ENCODE peak calls at places on chromosomes 12 and 14, in six cellular contexts. V, F, O, J, S and Z are unnamed samples.

GRCh38 chr12:58455146-58455545 is 465.2 kb downstream of the LRIG3 start:
- DNase-seq in V (peak), F (no peak), O (peak), J (no peak), S (no peak), Z (peak)

GRCh38 chr12:53049582-53050318 is at the start of gene TNS2:
- DNase-seq in V (peak), F (no peak), O (peak), J (no peak), S (no peak), Z (peak)

GRCh38 chr12:115213538-115213961 is 529.6 kb upstream of the TBX3 start:
- DNase-seq in V (no peak), F (no peak), O (no peak), J (no peak), S (no peak), Z (no peak)

GRCh38 chr12:57898308-57898970 is 42.9 kb upstream of the ATP23 start:
- DNase-seq in V (peak), F (no peak), O (no peak), J (no peak), S (no peak), Z (no peak)

GRCh38 chr12:109818900-109819500 is 14.2 kb downstream of the TRPV4 start:
- DNase-seq in V (peak), F (no peak), O (peak), J (no peak), S (no peak), Z (peak)

GRCh38 chr12:68065687-68066086 is 76.4 kb downstream of the IFNG-AS1 start:
- DNase-seq in V (no peak), F (no peak), O (no peak), J (no peak), S (no peak), Z (no peak)

GRCh38 chr12:132600048-132601032 is 10.0 kb downstream of the LRCOL1 start:
- DNase-seq in V (peak), F (peak), O (peak), J (peak), S (peak), Z (peak)

GRCh38 chr12:94762259-94762942 is 112.0 kb upstream of the TMCC3 start:
- DNase-seq in V (peak), F (no peak), O (no peak), J (no peak), S (peak), Z (no peak)

GRCh38 chr12:110279976-110280783 is 867 bp upstream of the ATP2A2 start:
- DNase-seq in V (peak), F (peak), O (no peak), J (peak), S (peak), Z (no peak)

GRCh38 chr14:92651793-92652382 is 96.5 kb downstream of the LGMN start:
- DNase-seq in V (no peak), F (no peak), O (no peak), J (peak), S (peak), Z (no peak)

GRCh38 chr12:118188690-118189371 is 52.9 kb downstream of the PEBP1 start:
- DNase-seq in V (peak), F (no peak), O (peak), J (no peak), S (no peak), Z (peak)

GRCh38 chr12:8081228-8081920 is 700 bp upstream of the NECAP1 start:
- DNase-seq in V (no peak), F (peak), O (peak), J (peak), S (no peak), Z (no peak)

GRCh38 chr12:101680647-101681046 is 16.8 kb upstream of the CHPT1 start:
- DNase-seq in V (no peak), F (no peak), O (no peak), J (no peak), S (no peak), Z (no peak)

GRCh38 chr14:102293784-102294183 is 11.2 kb downstream of the MOK start:
- DNase-seq in V (peak), F (no peak), O (no peak), J (no peak), S (no peak), Z (peak)

GRCh38 chr12:108641446-108642268 is 8.0 kb upstream of the SELPLG start:
- DNase-seq in V (no peak), F (peak), O (no peak), J (no peak), S (no peak), Z (no peak)

GRCh38 chr14:49405291-49405690 is 180.9 kb downstream of the RPS29 start:
- DNase-seq in V (peak), F (no peak), O (peak), J (no peak), S (no peak), Z (peak)

GRCh38 chr14:53950031-53950793 is 6.4 kb downstream of the BMP4 start:
- DNase-seq in V (no peak), F (no peak), O (no peak), J (no peak), S (no peak), Z (no peak)

GRCh38 chr12:62631531-62632520 is 165.2 kb downstream of the MON2 start:
- DNase-seq in V (peak), F (peak), O (peak), J (peak), S (peak), Z (peak)

GRCh38 chr12:38586652-38587219 is 270.2 kb downstream of the ALG10B start:
- DNase-seq in V (peak), F (peak), O (no peak), J (no peak), S (no peak), Z (no peak)

GRCh38 chr12:100733817-100734593 is 60.6 kb upstream of the ANO4 start:
- DNase-seq in V (peak), F (peak), O (peak), J (no peak), S (no peak), Z (peak)

GRCh38 chr12:127619869-127620769 is 646.9 kb upstream of the TMEM132C start:
- DNase-seq in V (no peak), F (no peak), O (no peak), J (no peak), S (no peak), Z (no peak)

GRCh38 chr12:109308534-109309440 is at the start of gene FOXN4:
- DNase-seq in V (no peak), F (no peak), O (no peak), J (no peak), S (peak), Z (no peak)

GRCh38 chr12:95995238-95996031 is 709 bp downstream of the HAL start:
- DNase-seq in V (no peak), F (no peak), O (no peak), J (no peak), S (no peak), Z (peak)

GRCh38 chr14:49637534-49638078 is 2.6 kb upstream of the DNAAF2 start:
- DNase-seq in V (no peak), F (no peak), O (no peak), J (no peak), S (no peak), Z (no peak)

GRCh38 chr14:94355191-94355794 is 32.2 kb upstream of the SERPINA6 start:
- DNase-seq in V (peak), F (peak), O (peak), J (peak), S (peak), Z (peak)

GRCh38 chr12:49868952-49869815 is 26.3 kb upstream of the BCDIN3D start:
- DNase-seq in V (peak), F (peak), O (peak), J (no peak), S (no peak), Z (peak)

GRCh38 chr12:11677024-11677423 is 27.6 kb downstream of the ETV6 start:
- DNase-seq in V (no peak), F (no peak), O (no peak), J (no peak), S (no peak), Z (no peak)

GRCh38 chr12:21483531-21483930 is 17.9 kb downstream of the RECQL start:
- DNase-seq in V (no peak), F (no peak), O (no peak), J (no peak), S (no peak), Z (no peak)

GRCh38 chr14:58078068-58078467 is 73.9 kb downstream of the ARMH4 start:
- DNase-seq in V (peak), F (no peak), O (peak), J (no peak), S (no peak), Z (peak)

GRCh38 chr12:54431911-54432814 is 13.1 kb upstream of the ITGA5 start:
- DNase-seq in V (peak), F (peak), O (peak), J (peak), S (no peak), Z (peak)